ENCODE peak calls at places on chromosomes 12 and 14, in ten cellular contexts. Z, P, O, Y, C, N, L, S, Q and R are unnamed samples.

GRCh38 chr12:27246774-27247173 is 2.7 kb downstream of the STK38L start:
- DNase-seq in Z (no peak), P (no peak), O (no peak), Y (no peak), C (no peak), N (no peak), L (peak; percentile 21), S (no peak), Q (no peak), R (no peak)

GRCh38 chr12:70402597-70402996 is 36.5 kb downstream of the KCNMB4 start:
- DNase-seq in Z (no peak), P (no peak), O (no peak), Y (no peak), C (no peak), N (no peak), L (no peak), S (no peak), Q (no peak), R (no peak)

GRCh38 chr14:33127531-33127930 is 188.9 kb downstream of the NPAS3 start:
- DNase-seq in Z (no peak), P (no peak), O (no peak), Y (no peak), C (no peak), N (no peak), L (peak; percentile 48), S (no peak), Q (no peak), R (no peak)

GRCh38 chr12:47135578-47135977 is 55.8 kb upstream of the AMIGO2 start:
- DNase-seq in Z (no peak), P (no peak), O (no peak), Y (no peak), C (no peak), N (no peak), L (no peak), S (no peak), Q (no peak), R (no peak)

GRCh38 chr14:102089621-102090343 is 2.9 kb upstream of the HSP90AA1 start:
- DNase-seq in Z (peak; percentile 15), P (no peak), O (no peak), Y (no peak), C (no peak), N (no peak), L (no peak), S (no peak), Q (peak; percentile 31), R (no peak)

GRCh38 chr12:116525418-116526001 is 33.7 kb upstream of the MAP1LC3B2 start:
- DNase-seq in Z (peak; percentile 91), P (no peak), O (no peak), Y (peak; percentile 76), C (no peak), N (no peak), L (peak; percentile 74), S (no peak), Q (peak; percentile 56), R (no peak)

GRCh38 chr12:67515679-67516363 is 132.7 kb upstream of the DYRK2 start:
- DNase-seq in Z (no peak), P (no peak), O (peak; percentile 90), Y (no peak), C (no peak), N (no peak), L (no peak), S (peak; percentile 81), Q (no peak), R (peak; percentile 89)

GRCh38 chr12:120978296-120979219 is at the start of gene HNF1A:
- DNase-seq in Z (peak; percentile 75), P (no peak), O (no peak), Y (no peak), C (no peak), N (no peak), L (no peak), S (no peak), Q (no peak), R (no peak)

GRCh38 chr14:63727231-63727735 is 582 bp downstream of the SGPP1 start:
- DNase-seq in Z (peak; percentile 81), P (peak; percentile 28), O (peak; percentile 25), Y (peak; percentile 2), C (no peak), N (no peak), L (peak; percentile 51), S (peak; percentile 48), Q (peak; percentile 35), R (no peak)

GRCh38 chr14:91786188-91786587 is 54.3 kb upstream of the CATSPERB start:
- DNase-seq in Z (no peak), P (no peak), O (no peak), Y (no peak), C (no peak), N (no peak), L (no peak), S (no peak), Q (no peak), R (no peak)

GRCh38 chr14:105700622-105701288 is 174.4 kb downstream of the TMEM121 start:
- DNase-seq in Z (peak; percentile 49), P (no peak), O (no peak), Y (no peak), C (no peak), N (no peak), L (no peak), S (no peak), Q (no peak), R (no peak)

GRCh38 chr12:80847575-80847974 is 90.2 kb downstream of the LIN7A start:
- DNase-seq in Z (no peak), P (no peak), O (peak; percentile 29), Y (no peak), C (no peak), N (no peak), L (no peak), S (peak; percentile 25), Q (no peak), R (no peak)

GRCh38 chr14:42192659-42193425 is 586.2 kb downstream of the LRFN5 start:
- DNase-seq in Z (no peak), P (no peak), O (peak; percentile 28), Y (peak; percentile 93), C (no peak), N (no peak), L (peak; percentile 80), S (no peak), Q (no peak), R (peak; percentile 21)

GRCh38 chr12:93725531-93725930 is 48.4 kb downstream of the CRADD start:
- DNase-seq in Z (no peak), P (no peak), O (no peak), Y (no peak), C (no peak), N (no peak), L (no peak), S (no peak), Q (no peak), R (no peak)

GRCh38 chr12:89706551-89707348 is 1.9 kb downstream of the ATP2B1 start:
- DNase-seq in Z (no peak), P (peak; percentile 21), O (peak; percentile 37), Y (no peak), C (no peak), N (no peak), L (peak; percentile 27), S (peak; percentile 25), Q (no peak), R (no peak)

GRCh38 chr14:68722968-68723577 is 69.8 kb downstream of the ZFP36L1 start:
- DNase-seq in Z (no peak), P (no peak), O (no peak), Y (no peak), C (no peak), N (no peak), L (no peak), S (no peak), Q (no peak), R (no peak)

GRCh38 chr12:2737656-2738241 is 57.0 kb upstream of the FKBP4 start:
- DNase-seq in Z (no peak), P (no peak), O (no peak), Y (no peak), C (no peak), N (no peak), L (no peak), S (no peak), Q (no peak), R (no peak)

GRCh38 chr14:35929171-35929570 is 103.0 kb downstream of the BRMS1L start:
- DNase-seq in Z (no peak), P (no peak), O (no peak), Y (no peak), C (no peak), N (no peak), L (no peak), S (no peak), Q (no peak), R (no peak)

GRCh38 chr12:47990351-47991105 is 13.7 kb downstream of the COL2A1 start:
- DNase-seq in Z (peak; percentile 16), P (peak; percentile 22), O (no peak), Y (no peak), C (no peak), N (no peak), L (no peak), S (no peak), Q (no peak), R (no peak)

GRCh38 chr12:91189526-91189925 is 6.9 kb upstream of the DCN start:
- DNase-seq in Z (no peak), P (no peak), O (no peak), Y (no peak), C (no peak), N (no peak), L (no peak), S (no peak), Q (no peak), R (no peak)

GRCh38 chr14:61264022-61264571 is 17.0 kb downstream of the TMEM30B start:
- DNase-seq in Z (no peak), P (no peak), O (no peak), Y (no peak), C (no peak), N (no peak), L (no peak), S (no peak), Q (no peak), R (no peak)

GRCh38 chr12:130084359-130084758 is 77.9 kb upstream of the FZD10 start:
- DNase-seq in Z (no peak), P (no peak), O (no peak), Y (no peak), C (no peak), N (no peak), L (no peak), S (no peak), Q (no peak), R (no peak)

GRCh38 chr14:41457393-41457792 is 149.3 kb upstream of the LRFN5 start:
- DNase-seq in Z (no peak), P (no peak), O (no peak), Y (no peak), C (no peak), N (no peak), L (no peak), S (no peak), Q (no peak), R (no peak)

GRCh38 chr12:115199831-115200230 is 515.9 kb upstream of the TBX3 start:
- DNase-seq in Z (no peak), P (no peak), O (no peak), Y (peak; percentile 42), C (no peak), N (no peak), L (no peak), S (no peak), Q (no peak), R (no peak)

GRCh38 chr12:123033392-123034021 is 53.0 kb downstream of the ARL6IP4 start:
- DNase-seq in Z (no peak), P (no peak), O (no peak), Y (no peak), C (no peak), N (peak; percentile 7), L (no peak), S (no peak), Q (no peak), R (no peak)

GRCh38 chr12:7134371-7135166 is 4.4 kb downstream of the CLSTN3 start:
- DNase-seq in Z (no peak), P (no peak), O (no peak), Y (no peak), C (no peak), N (no peak), L (no peak), S (no peak), Q (no peak), R (no peak)

GRCh38 chr12:26434299-26434915 is 239.0 kb downstream of the SSPN start:
- DNase-seq in Z (no peak), P (peak; percentile 82), O (peak; percentile 56), Y (peak; percentile 32), C (no peak), N (no peak), L (peak; percentile 69), S (peak; percentile 27), Q (no peak), R (peak; percentile 42)

GRCh38 chr14:104026024-104026423 is 59.5 kb upstream of the ASPG start:
- DNase-seq in Z (no peak), P (no peak), O (no peak), Y (no peak), C (no peak), N (no peak), L (no peak), S (no peak), Q (no peak), R (no peak)